ENCODE peak calls at places on chromosomes 3 and 15, in five cellular contexts. J, M, X, S and L are unnamed samples.
A peak's percentile ranks its signal among the peaks of the same experiment; 100 is the strongest.

GRCh38 chr15:94231728-94232086 is 346 bp downstream of the MCTP2 start:
- DNase-seq in J (no peak), M (no peak), X (no peak), S (peak; percentile 3), L (no peak)

GRCh38 chr3:16994842-16995535 is 110.2 kb downstream of the PLCL2 start:
- DNase-seq in J (no peak), M (no peak), X (peak; percentile 3), S (no peak), L (no peak)

GRCh38 chr15:89653578-89653977 is 1.7 kb downstream of the KIF7 start:
- DNase-seq in J (no peak), M (no peak), X (no peak), S (no peak), L (no peak)

GRCh38 chr15:71447328-71448250 is 332.3 kb downstream of the THSD4 start:
- DNase-seq in J (no peak), M (no peak), X (peak; percentile 6), S (no peak), L (no peak)

GRCh38 chr3:53491276-53491675 is 3.1 kb upstream of the CACNA1D start:
- DNase-seq in J (no peak), M (no peak), X (no peak), S (no peak), L (no peak)

GRCh38 chr3:108546249-108546648 is 35.9 kb upstream of the MYH15 start:
- DNase-seq in J (no peak), M (no peak), X (no peak), S (no peak), L (no peak)

GRCh38 chr3:14513566-14514322 is 26.4 kb downstream of the GRIP2 start:
- DNase-seq in J (no peak), M (no peak), X (no peak), S (no peak), L (no peak)

GRCh38 chr3:37627951-37628620 is 233.6 kb upstream of the CTDSPL start:
- DNase-seq in J (no peak), M (no peak), X (no peak), S (no peak), L (no peak)

GRCh38 chr3:192750201-192750600 is 22.9 kb upstream of the FGF12 start:
- DNase-seq in J (no peak), M (no peak), X (no peak), S (no peak), L (no peak)

GRCh38 chr3:152272771-152273242 is 4.1 kb downstream of the MBNL1 start:
- DNase-seq in J (peak; percentile 75), M (no peak), X (no peak), S (no peak), L (no peak)

GRCh38 chr3:120147072-120147871 is 53.0 kb upstream of the GSK3B start:
- DNase-seq in J (no peak), M (no peak), X (peak; percentile 50), S (peak; percentile 9), L (peak; percentile 60)

GRCh38 chr15:49137861-49138260 is 17.5 kb downstream of the COPS2 start:
- DNase-seq in J (no peak), M (no peak), X (no peak), S (no peak), L (no peak)

GRCh38 chr3:66998899-66999235 is 760 bp downstream of the KBTBD8 start:
- DNase-seq in J (no peak), M (no peak), X (no peak), S (no peak), L (no peak)

GRCh38 chr3:141405581-141405980 is 37.3 kb downstream of the ZBTB38 start:
- DNase-seq in J (no peak), M (no peak), X (peak; percentile 50), S (no peak), L (no peak)

GRCh38 chr3:37162501-37163245 is 11.7 kb downstream of the LRRFIP2 start:
- DNase-seq in J (no peak), M (no peak), X (no peak), S (no peak), L (no peak)

GRCh38 chr3:127044996-127045395 is 62.1 kb downstream of the PLXNA1 start:
- DNase-seq in J (no peak), M (peak; percentile 70), X (no peak), S (no peak), L (no peak)

GRCh38 chr3:10666621-10667020 is 149.4 kb upstream of the SLC6A11 start:
- DNase-seq in J (no peak), M (no peak), X (no peak), S (no peak), L (no peak)

GRCh38 chr3:143975549-143976152 is 4.0 kb downstream of the DIPK2A start:
- DNase-seq in J (no peak), M (no peak), X (peak; percentile 81), S (no peak), L (peak; percentile 21)

GRCh38 chr3:104273046-104273649 is 1093.6 kb upstream of the ALCAM start:
- DNase-seq in J (no peak), M (no peak), X (peak; percentile 66), S (no peak), L (no peak)

GRCh38 chr15:65790692-65791334 is 1.3 kb downstream of the DENND4A start:
- DNase-seq in J (no peak), M (no peak), X (no peak), S (no peak), L (peak; percentile 50)

GRCh38 chr3:189727191-189727590 is 96.0 kb downstream of the TP63 start:
- DNase-seq in J (no peak), M (no peak), X (no peak), S (no peak), L (no peak)

GRCh38 chr3:119187266-119187665 is 13.9 kb downstream of the UPK1B start:
- DNase-seq in J (no peak), M (no peak), X (no peak), S (no peak), L (no peak)

GRCh38 chr15:41647269-41647668 is 12.9 kb upstream of the MGA start:
- DNase-seq in J (no peak), M (no peak), X (no peak), S (no peak), L (no peak)

GRCh38 chr3:113441051-113441770 is at the start of gene CFAP44:
- DNase-seq in J (no peak), M (peak; percentile 63), X (no peak), S (peak; percentile 21), L (peak; percentile 46)

GRCh38 chr3:108125550-108126071 is 34.8 kb upstream of the CD47 start:
- DNase-seq in J (no peak), M (no peak), X (no peak), S (peak; percentile 27), L (peak; percentile 86)

GRCh38 chr3:128794788-128795649 is 69.0 kb downstream of the RAB7A start:
- DNase-seq in J (peak; percentile 27), M (peak; percentile 61), X (peak; percentile 72), S (no peak), L (peak; percentile 74)

GRCh38 chr15:52334491-52335160 is 39.0 kb upstream of the MYO5C start:
- DNase-seq in J (peak; percentile 42), M (no peak), X (no peak), S (no peak), L (no peak)

GRCh38 chr3:113847664-113848461 is 9.3 kb downstream of the GRAMD1C start:
- DNase-seq in J (no peak), M (no peak), X (no peak), S (no peak), L (no peak)

GRCh38 chr15:40010681-40011080 is 28.3 kb downstream of the SRP14 start:
- DNase-seq in J (peak; percentile 73), M (peak; percentile 48), X (peak; percentile 92), S (no peak), L (no peak)

GRCh38 chr3:137612293-137612692 is 151.8 kb upstream of the SOX14 start:
- DNase-seq in J (no peak), M (no peak), X (no peak), S (no peak), L (no peak)

GRCh38 chr15:57218826-57219576 is 157.3 kb upstream of the CGNL1 start:
- DNase-seq in J (peak; percentile 71), M (no peak), X (peak; percentile 81), S (no peak), L (no peak)

GRCh38 chr3:186746008-186746407 is 28.8 kb downstream of the KNG1 start:
- DNase-seq in J (peak; percentile 67), M (peak; percentile 58), X (peak; percentile 43), S (no peak), L (no peak)

GRCh38 chr3:53919741-53920140 is 28.1 kb upstream of the SELENOK start:
- DNase-seq in J (no peak), M (no peak), X (no peak), S (no peak), L (no peak)

GRCh38 chr15:78715439-78715838 is 74.4 kb upstream of the CHRNB4 start:
- DNase-seq in J (no peak), M (no peak), X (no peak), S (no peak), L (no peak)